ENCODE peak calls at places on chromosome 15, in four cellular contexts. X is K562, G is HCT116, R is SK-N-SH. V is an unnamed sample.

GRCh38 chr15:74311734-74312444 is 55.6 kb downstream of the CYP11A1 start:
- DNase-seq in X (peak), G (peak), R (peak), V (peak)

GRCh38 chr15:27353837-27354236 is 382.9 kb downstream of the GABRG3 start:
- DNase-seq in X (no peak), R (no peak), G (no peak), V (no peak)

GRCh38 chr15:81363713-81364112 is 10.3 kb downstream of the TMC3 start:
- DNase-seq in X (no peak), G (no peak), R (no peak), V (no peak)

GRCh38 chr15:64503197-64503596 is 42.8 kb downstream of the ZNF609 start:
- DNase-seq in R (no peak), G (no peak), X (no peak), V (no peak)

GRCh38 chr15:79901958-79902357 is 5.1 kb upstream of the MTHFS start:
- DNase-seq in G (no peak), R (no peak), X (no peak), V (peak)

GRCh38 chr15:65580287-65580686 is 30.6 kb downstream of the INTS14 start:
- DNase-seq in X (no peak), G (no peak), R (peak), V (no peak)

GRCh38 chr15:84878504-84878903 is 6.0 kb upstream of the SLC28A1 start:
- DNase-seq in G (peak), R (peak), X (peak), V (peak)

GRCh38 chr15:77118787-77119410 is 48.0 kb upstream of the TSPAN3 start:
- DNase-seq in G (peak), X (no peak), R (peak), V (peak)

GRCh38 chr15:50519740-50520425 is 26.6 kb downstream of the USP50 start:
- DNase-seq in X (no peak), R (no peak), G (no peak), V (no peak)

GRCh38 chr15:87429754-87430153 is 826.8 kb downstream of the NTRK3 start:
- DNase-seq in G (no peak), R (no peak), X (no peak), V (no peak)

GRCh38 chr15:32683906-32684584 is 33.8 kb upstream of the GREM1 start:
- DNase-seq in X (no peak), G (no peak), R (no peak), V (no peak)
- TF ChIP-seq JUND in X (no peak), G (no peak), R (peak), V (no peak)

GRCh38 chr15:70835826-70836225 is 18.1 kb downstream of the LARP6 start:
- DNase-seq in R (no peak), X (no peak), G (no peak), V (no peak)

GRCh38 chr15:70835415-70835814 is 18.5 kb downstream of the LARP6 start:
- DNase-seq in X (no peak), G (no peak), R (peak), V (no peak)

GRCh38 chr15:70834999-70835398 is 19.0 kb downstream of the LARP6 start:
- DNase-seq in X (no peak), R (no peak), G (no peak), V (no peak)

GRCh38 chr15:70832176-70832575 is 21.8 kb downstream of the LARP6 start:
- DNase-seq in G (no peak), X (no peak), R (no peak), V (no peak)

GRCh38 chr15:70833897-70834765 is 19.8 kb downstream of the LARP6 start:
- DNase-seq in X (no peak), R (no peak), G (peak), V (no peak)
- TF ChIP-seq JUND in X (no peak), R (peak), G (peak), V (no peak)

DNA sequence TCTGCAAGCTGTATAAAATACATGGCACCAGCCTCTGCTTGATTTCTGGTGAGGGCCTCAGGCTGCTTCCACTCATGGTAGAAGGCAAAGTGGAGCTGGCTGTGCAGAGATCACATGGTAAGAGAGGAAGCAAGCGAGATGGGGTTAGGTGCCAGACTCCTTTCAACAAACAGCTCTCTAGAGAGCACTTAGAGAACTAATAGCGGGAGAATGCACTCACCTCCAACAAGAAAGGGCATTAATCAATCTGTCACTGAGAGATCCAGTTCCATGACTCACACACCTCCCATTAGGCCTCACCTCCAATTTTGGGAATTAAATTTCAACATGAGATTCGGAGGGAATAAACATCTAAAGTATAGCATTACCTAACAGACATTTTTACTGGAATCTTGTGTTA is 644.1 kb upstream of the ARRDC4 start:
- DNase-seq in X (no peak), G (no peak), R (no peak), V (no peak)
- TF ChIP-seq JUND in X (no peak), G (no peak), R (no peak), V (no peak)

DNA sequence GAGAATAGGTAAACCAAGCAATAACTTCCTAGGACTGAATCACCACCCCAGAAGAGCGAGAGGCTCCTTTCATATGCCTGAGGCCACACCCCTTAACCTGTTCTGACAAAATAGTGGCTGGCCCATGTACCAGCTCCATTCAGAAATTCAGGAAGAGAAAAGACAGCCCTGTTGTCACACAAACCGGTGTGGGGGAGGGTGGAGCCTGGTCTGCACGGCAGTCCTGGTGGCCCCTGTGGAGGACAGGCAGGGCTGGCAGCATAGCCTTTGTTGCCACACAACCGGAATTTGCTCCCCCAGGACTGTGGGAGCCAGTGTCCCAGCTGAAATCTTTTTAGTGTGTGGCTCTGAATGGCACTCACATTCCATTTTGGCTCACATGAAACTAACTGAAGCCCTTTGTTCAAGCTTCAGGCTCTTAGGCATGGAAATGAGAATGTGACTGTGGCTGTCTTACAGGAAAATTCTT is 23.8 kb downstream of the RLBP1 start:
- DNase-seq in G (peak), R (no peak), X (no peak), V (no peak)
- TF ChIP-seq JUND in G (no peak), R (no peak), X (no peak), V (no peak)

GRCh38 chr15:43957724-43958123 is 130.9 kb downstream of the WDR76 start:
- DNase-seq in G (no peak), R (no peak), X (no peak), V (no peak)

GRCh38 chr15:43953402-43953801 is 126.6 kb downstream of the WDR76 start:
- DNase-seq in R (no peak), G (no peak), X (no peak), V (no peak)

GRCh38 chr15:43954181-43954621 is 127.4 kb downstream of the WDR76 start:
- DNase-seq in G (no peak), X (no peak), R (no peak), V (no peak)

GRCh38 chr15:43955140-43955539 is 128.3 kb downstream of the WDR76 start:
- DNase-seq in R (no peak), X (no peak), G (no peak), V (no peak)

DNA sequence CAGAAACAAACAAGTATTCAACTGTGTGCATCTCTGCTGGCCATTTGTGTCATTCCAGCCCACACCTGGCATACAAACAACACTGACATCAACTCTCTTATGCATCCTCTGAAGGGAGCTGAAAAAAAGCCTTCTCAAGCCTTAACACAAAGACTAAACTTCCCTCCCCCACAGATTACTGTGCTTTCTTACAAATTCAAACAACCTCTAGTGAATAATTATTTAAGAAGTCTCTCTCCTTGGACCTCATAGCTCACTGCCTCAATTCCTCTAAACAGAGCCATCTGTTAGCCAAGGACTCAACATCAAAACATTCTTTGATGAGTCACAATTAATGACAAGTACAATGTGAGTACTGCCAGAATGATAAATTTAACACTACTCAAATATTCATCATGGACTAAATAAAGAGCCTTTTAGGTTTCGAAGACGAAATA is 132.1 kb downstream of the WDR76 start:
- DNase-seq in X (no peak), G (peak), R (no peak), V (no peak)
- TF ChIP-seq JUND in X (no peak), G (no peak), R (peak), V (no peak)

DNA sequence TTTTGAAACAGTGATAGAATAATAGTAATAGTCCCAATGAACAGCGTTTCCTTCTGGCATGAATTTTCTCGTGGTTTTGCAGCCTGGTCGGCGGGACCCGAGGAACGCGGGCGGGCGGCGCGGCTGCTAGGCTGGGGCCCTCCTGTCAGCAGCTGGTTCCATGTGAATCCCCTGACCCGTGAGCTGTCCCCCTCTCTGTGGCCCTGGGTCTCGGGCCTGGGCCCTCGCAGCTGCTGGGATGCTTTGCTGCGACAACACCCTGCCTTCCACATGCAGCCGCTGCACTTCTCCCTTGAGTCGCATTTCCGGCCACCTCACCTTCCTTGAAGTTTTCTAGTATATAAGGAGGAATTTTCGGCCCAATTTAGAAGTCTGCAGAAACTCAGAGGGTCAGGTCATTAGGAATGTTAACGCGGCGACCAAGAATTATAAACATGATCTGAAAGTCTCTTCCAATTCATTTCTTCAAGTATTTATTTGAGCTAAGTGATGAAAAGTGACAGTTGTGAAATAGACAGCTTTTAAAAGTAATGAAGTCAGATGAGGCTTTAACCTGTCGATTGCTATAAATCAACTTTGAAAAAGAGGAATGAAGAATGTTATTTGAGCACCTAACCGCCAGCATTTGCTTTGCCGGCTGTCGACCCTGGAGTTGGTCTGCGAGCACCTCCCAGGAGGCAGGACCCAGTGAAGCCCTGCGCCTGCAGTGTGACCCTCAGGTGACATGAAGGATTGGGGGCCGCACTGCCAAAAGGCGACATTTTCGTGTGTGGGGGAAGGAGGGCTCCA is 27.7 kb downstream of the NR2F2 start:
- DNase-seq in X (no peak), R (peak), G (no peak), V (no peak)
- TF ChIP-seq JUND in X (no peak), R (no peak), G (no peak), V (no peak)